ENCODE peak calls at places on chromosomes 6 and 20, in five cellular contexts. One of them, this sample, is unnamed.

GRCh38 chr6:20412674-20413073 is 11.0 kb downstream of the E2F3 start:
- DNase-seq in SK-N-SH: no peak
- DNase-seq in tibial nerve: no peak
- DNase-seq in astrocyte of the spinal cord: no peak
- DNase-seq in AML-193: no peak
- DNase-seq in this sample: no peak

GRCh38 chr6:51339728-51340127 is 521.1 kb downstream of the TFAP2B start:
- DNase-seq in SK-N-SH: no peak
- DNase-seq in tibial nerve: no peak
- DNase-seq in astrocyte of the spinal cord: no peak
- DNase-seq in AML-193: no peak
- DNase-seq in this sample: no peak

GRCh38 chr6:123811378-123811777 is 7.7 kb downstream of the NKAIN2 start:
- DNase-seq in SK-N-SH: no peak
- DNase-seq in tibial nerve: no peak
- DNase-seq in astrocyte of the spinal cord: no peak
- DNase-seq in AML-193: no peak
- DNase-seq in this sample: no peak

GRCh38 chr6:99618649-99619408 is 12.2 kb downstream of the PRDM13 start:
- DNase-seq in SK-N-SH: peak
- DNase-seq in tibial nerve: no peak
- DNase-seq in astrocyte of the spinal cord: no peak
- DNase-seq in AML-193: no peak
- DNase-seq in this sample: no peak

GRCh38 chr6:150747155-150747554 is 118.3 kb upstream of the MTHFD1L start:
- DNase-seq in SK-N-SH: no peak
- DNase-seq in tibial nerve: no peak
- DNase-seq in astrocyte of the spinal cord: no peak
- DNase-seq in AML-193: no peak
- DNase-seq in this sample: no peak

GRCh38 chr20:48350291-48350988 is 477.4 kb downstream of the PREX1 start:
- DNase-seq in SK-N-SH: peak
- DNase-seq in tibial nerve: no peak
- DNase-seq in astrocyte of the spinal cord: no peak
- DNase-seq in AML-193: no peak
- DNase-seq in this sample: no peak

GRCh38 chr6:20142866-20143265 is 69.4 kb downstream of the MBOAT1 start:
- DNase-seq in SK-N-SH: no peak
- DNase-seq in tibial nerve: no peak
- DNase-seq in astrocyte of the spinal cord: no peak
- DNase-seq in AML-193: no peak
- DNase-seq in this sample: peak

GRCh38 chr6:169967687-169968086 is 216.3 kb downstream of the ERMARD start:
- DNase-seq in SK-N-SH: peak
- DNase-seq in tibial nerve: no peak
- DNase-seq in astrocyte of the spinal cord: no peak
- DNase-seq in AML-193: no peak
- DNase-seq in this sample: no peak

GRCh38 chr20:33908351-33908750 is 85.4 kb upstream of the RALY start:
- DNase-seq in SK-N-SH: no peak
- DNase-seq in tibial nerve: no peak
- DNase-seq in astrocyte of the spinal cord: no peak
- DNase-seq in AML-193: no peak
- DNase-seq in this sample: no peak

GRCh38 chr6:32522302-32523047 is 7.6 kb downstream of the HLA-DRB5 start:
- DNase-seq in SK-N-SH: no peak
- DNase-seq in tibial nerve: no peak
- DNase-seq in astrocyte of the spinal cord: no peak
- DNase-seq in AML-193: no peak
- DNase-seq in this sample: no peak

GRCh38 chr20:346033-346639 is 775 bp upstream of the NRSN2 start:
- DNase-seq in SK-N-SH: no peak
- DNase-seq in tibial nerve: no peak
- DNase-seq in astrocyte of the spinal cord: no peak
- DNase-seq in AML-193: no peak
- DNase-seq in this sample: no peak

GRCh38 chr6:1796706-1797529 is 187.2 kb downstream of the FOXC1 start:
- DNase-seq in SK-N-SH: no peak
- DNase-seq in tibial nerve: no peak
- DNase-seq in astrocyte of the spinal cord: no peak
- DNase-seq in AML-193: no peak
- DNase-seq in this sample: no peak

GRCh38 chr6:44119704-44120262 is 7.5 kb downstream of the MRPL14 start:
- DNase-seq in SK-N-SH: no peak
- DNase-seq in tibial nerve: no peak
- DNase-seq in astrocyte of the spinal cord: no peak
- DNase-seq in AML-193: no peak
- DNase-seq in this sample: no peak

GRCh38 chr6:45703041-45703739 is 312.5 kb downstream of the CLIC5 start:
- DNase-seq in SK-N-SH: no peak
- DNase-seq in tibial nerve: no peak
- DNase-seq in astrocyte of the spinal cord: peak
- DNase-seq in AML-193: no peak
- DNase-seq in this sample: no peak

GRCh38 chr6:142761756-142762155 is 183.2 kb downstream of the HIVEP2 start:
- DNase-seq in SK-N-SH: no peak
- DNase-seq in tibial nerve: no peak
- DNase-seq in astrocyte of the spinal cord: no peak
- DNase-seq in AML-193: no peak
- DNase-seq in this sample: no peak

GRCh38 chr6:134415681-134416080 is 97.8 kb upstream of the SGK1 start:
- DNase-seq in SK-N-SH: no peak
- DNase-seq in tibial nerve: no peak
- DNase-seq in astrocyte of the spinal cord: no peak
- DNase-seq in AML-193: no peak
- DNase-seq in this sample: no peak

GRCh38 chr20:31713312-31714049 is 9.2 kb downstream of the BCL2L1 start:
- DNase-seq in SK-N-SH: no peak
- DNase-seq in tibial nerve: peak
- DNase-seq in astrocyte of the spinal cord: peak
- DNase-seq in AML-193: no peak
- DNase-seq in this sample: peak

GRCh38 chr6:168372871-168373270 is 53.3 kb upstream of the DACT2 start:
- DNase-seq in SK-N-SH: no peak
- DNase-seq in tibial nerve: no peak
- DNase-seq in astrocyte of the spinal cord: no peak
- DNase-seq in AML-193: no peak
- DNase-seq in this sample: no peak

GRCh38 chr6:6351626-6352025 is 31.2 kb upstream of the F13A1 start:
- DNase-seq in SK-N-SH: no peak
- DNase-seq in tibial nerve: no peak
- DNase-seq in astrocyte of the spinal cord: no peak
- DNase-seq in AML-193: peak
- DNase-seq in this sample: no peak

GRCh38 chr6:17904491-17905120 is 82.8 kb downstream of the KIF13A start:
- DNase-seq in SK-N-SH: no peak
- DNase-seq in tibial nerve: no peak
- DNase-seq in astrocyte of the spinal cord: no peak
- DNase-seq in AML-193: no peak
- DNase-seq in this sample: no peak

GRCh38 chr6:154447929-154448328 is 62.6 kb downstream of the CNKSR3 start:
- DNase-seq in SK-N-SH: peak
- DNase-seq in tibial nerve: no peak
- DNase-seq in astrocyte of the spinal cord: peak
- DNase-seq in AML-193: no peak
- DNase-seq in this sample: no peak

GRCh38 chr20:33559994-33560393 is 70.1 kb downstream of the CBFA2T2 start:
- DNase-seq in SK-N-SH: no peak
- DNase-seq in tibial nerve: no peak
- DNase-seq in astrocyte of the spinal cord: no peak
- DNase-seq in AML-193: no peak
- DNase-seq in this sample: no peak

GRCh38 chr6:18586133-18586532 is 199.0 kb downstream of the RNF144B start:
- DNase-seq in SK-N-SH: no peak
- DNase-seq in tibial nerve: no peak
- DNase-seq in astrocyte of the spinal cord: no peak
- DNase-seq in AML-193: no peak
- DNase-seq in this sample: no peak

GRCh38 chr6:4313044-4313686 is 177.8 kb upstream of the ECI2 start:
- DNase-seq in SK-N-SH: no peak
- DNase-seq in tibial nerve: no peak
- DNase-seq in astrocyte of the spinal cord: peak
- DNase-seq in AML-193: peak
- DNase-seq in this sample: no peak

GRCh38 chr6:28474441-28475219 is 31.3 kb upstream of the ZSCAN23 start:
- DNase-seq in SK-N-SH: peak
- DNase-seq in tibial nerve: no peak
- DNase-seq in astrocyte of the spinal cord: peak
- DNase-seq in AML-193: no peak
- DNase-seq in this sample: no peak

GRCh38 chr20:52103469-52103910 is 88.1 kb downstream of the ZFP64 start:
- DNase-seq in SK-N-SH: no peak
- DNase-seq in tibial nerve: no peak
- DNase-seq in astrocyte of the spinal cord: peak
- DNase-seq in AML-193: peak
- DNase-seq in this sample: no peak